ENCODE peak calls at places on chromosome 22, in five cellular contexts. One of them, this sample, is unnamed.

GRCh38 chr22:22394589-22394988 is 114.0 kb downstream of the ZNF280B start:
- DNase-seq in sigmoid colon: no peak
- DNase-seq in spleen: peak; percentile 85
- DNase-seq in transverse colon: peak; percentile 51
- DNase-seq in adrenal gland: no peak
- DNase-seq in this sample: peak; percentile 82

GRCh38 chr22:43829904-43830851 is 18.1 kb upstream of the EFCAB6 start:
- DNase-seq in spleen: peak; percentile 56
- DNase-seq in adrenal gland: no peak
- DNase-seq in transverse colon: no peak
- DNase-seq in sigmoid colon: peak; percentile 84
- DNase-seq in this sample: no peak

GRCh38 chr22:50612715-50613221 is 12.2 kb downstream of the MAPK8IP2 start:
- DNase-seq in sigmoid colon: no peak
- DNase-seq in transverse colon: peak; percentile 72
- DNase-seq in adrenal gland: no peak
- DNase-seq in spleen: peak; percentile 71
- DNase-seq in this sample: no peak

GRCh38 chr22:36464715-36465231 is 16.7 kb downstream of the TXN2 start:
- DNase-seq in spleen: no peak
- DNase-seq in adrenal gland: no peak
- DNase-seq in sigmoid colon: peak; percentile 72
- DNase-seq in transverse colon: no peak
- DNase-seq in this sample: no peak

GRCh38 chr22:41310336-41310735 is 9.0 kb downstream of the ZC3H7B start:
- DNase-seq in sigmoid colon: no peak
- DNase-seq in adrenal gland: no peak
- DNase-seq in spleen: no peak
- DNase-seq in transverse colon: no peak
- DNase-seq in this sample: no peak

GRCh38 chr22:44999231-44999630 is 10.6 kb downstream of the PHF21B start:
- DNase-seq in sigmoid colon: no peak
- DNase-seq in transverse colon: no peak
- DNase-seq in adrenal gland: no peak
- DNase-seq in spleen: no peak
- DNase-seq in this sample: no peak

GRCh38 chr22:46761539-46762237 is 762 bp upstream of the TBC1D22A start:
- DNase-seq in spleen: peak; percentile 7
- DNase-seq in adrenal gland: no peak
- DNase-seq in transverse colon: no peak
- DNase-seq in sigmoid colon: no peak
- DNase-seq in this sample: no peak

GRCh38 chr22:45997775-45998637 is 21.0 kb upstream of the WNT7B start:
- DNase-seq in spleen: peak; percentile 78
- DNase-seq in sigmoid colon: peak; percentile 66
- DNase-seq in adrenal gland: peak; percentile 77
- DNase-seq in transverse colon: no peak
- DNase-seq in this sample: peak; percentile 44

GRCh38 chr22:27628891-27629631 is 172.5 kb downstream of the MN1 start:
- DNase-seq in sigmoid colon: no peak
- DNase-seq in adrenal gland: no peak
- DNase-seq in transverse colon: no peak
- DNase-seq in spleen: no peak
- DNase-seq in this sample: no peak

GRCh38 chr22:26852176-26852575 is 194.8 kb downstream of the MIAT start:
- DNase-seq in sigmoid colon: peak; percentile 15
- DNase-seq in transverse colon: no peak
- DNase-seq in spleen: no peak
- DNase-seq in adrenal gland: no peak
- DNase-seq in this sample: no peak

GRCh38 chr22:41898645-41899044 is 16.2 kb downstream of the SHISA8 start:
- DNase-seq in transverse colon: no peak
- DNase-seq in spleen: no peak
- DNase-seq in sigmoid colon: no peak
- DNase-seq in adrenal gland: no peak
- DNase-seq in this sample: no peak

GRCh38 chr22:50674606-50675552 is 2.3 kb downstream of the SHANK3 start:
- DNase-seq in transverse colon: peak; percentile 82
- DNase-seq in adrenal gland: no peak
- DNase-seq in spleen: no peak
- DNase-seq in sigmoid colon: no peak
- DNase-seq in this sample: peak; percentile 11

GRCh38 chr22:23068096-23068831 is 2.1 kb upstream of the GNAZ start:
- DNase-seq in adrenal gland: peak; percentile 9
- DNase-seq in sigmoid colon: peak; percentile 57
- DNase-seq in transverse colon: peak; percentile 6
- DNase-seq in spleen: peak; percentile 58
- DNase-seq in this sample: no peak

GRCh38 chr22:33563568-33563967 is 356.7 kb downstream of the LARGE1 start:
- DNase-seq in spleen: no peak
- DNase-seq in sigmoid colon: no peak
- DNase-seq in adrenal gland: no peak
- DNase-seq in transverse colon: no peak
- DNase-seq in this sample: no peak

GRCh38 chr22:31313366-31314147 is 21.3 kb upstream of the PIK3IP1 start:
- DNase-seq in transverse colon: peak; percentile 85
- DNase-seq in adrenal gland: peak; percentile 89
- DNase-seq in sigmoid colon: peak; percentile 88
- DNase-seq in spleen: peak; percentile 81
- DNase-seq in this sample: peak; percentile 69

GRCh38 chr22:47166446-47167016 is 404.1 kb downstream of the TBC1D22A start:
- DNase-seq in sigmoid colon: peak; percentile 54
- DNase-seq in adrenal gland: no peak
- DNase-seq in transverse colon: no peak
- DNase-seq in spleen: peak; percentile 61
- DNase-seq in this sample: peak; percentile 40

GRCh38 chr22:47221840-47222615 is 459.6 kb downstream of the TBC1D22A start:
- DNase-seq in transverse colon: no peak
- DNase-seq in adrenal gland: no peak
- DNase-seq in spleen: no peak
- DNase-seq in sigmoid colon: peak; percentile 43
- DNase-seq in this sample: peak; percentile 1

GRCh38 chr22:48918585-48919186 is 909.0 kb downstream of the BRD1 start:
- DNase-seq in transverse colon: no peak
- DNase-seq in sigmoid colon: peak; percentile 17
- DNase-seq in adrenal gland: no peak
- DNase-seq in spleen: no peak
- DNase-seq in this sample: no peak

GRCh38 chr22:32932176-32932575 is 126.0 kb downstream of the SYN3 start:
- DNase-seq in spleen: no peak
- DNase-seq in transverse colon: no peak
- DNase-seq in sigmoid colon: no peak
- DNase-seq in adrenal gland: no peak
- DNase-seq in this sample: no peak

GRCh38 chr22:49046546-49047305 is 780.9 kb downstream of the BRD1 start:
- DNase-seq in transverse colon: no peak
- DNase-seq in sigmoid colon: no peak
- DNase-seq in spleen: no peak
- DNase-seq in adrenal gland: peak; percentile 16
- DNase-seq in this sample: no peak

GRCh38 chr22:32854351-32854804 is 52.9 kb downstream of the TIMP3 start:
- DNase-seq in spleen: no peak
- DNase-seq in sigmoid colon: no peak
- DNase-seq in adrenal gland: no peak
- DNase-seq in transverse colon: no peak
- DNase-seq in this sample: no peak

GRCh38 chr22:31749636-31750364 is at the start of gene PRR14L:
- DNase-seq in spleen: peak; percentile 100
- DNase-seq in adrenal gland: peak; percentile 97
- DNase-seq in transverse colon: peak; percentile 99
- DNase-seq in sigmoid colon: peak; percentile 99
- DNase-seq in this sample: peak; percentile 99

DNA sequence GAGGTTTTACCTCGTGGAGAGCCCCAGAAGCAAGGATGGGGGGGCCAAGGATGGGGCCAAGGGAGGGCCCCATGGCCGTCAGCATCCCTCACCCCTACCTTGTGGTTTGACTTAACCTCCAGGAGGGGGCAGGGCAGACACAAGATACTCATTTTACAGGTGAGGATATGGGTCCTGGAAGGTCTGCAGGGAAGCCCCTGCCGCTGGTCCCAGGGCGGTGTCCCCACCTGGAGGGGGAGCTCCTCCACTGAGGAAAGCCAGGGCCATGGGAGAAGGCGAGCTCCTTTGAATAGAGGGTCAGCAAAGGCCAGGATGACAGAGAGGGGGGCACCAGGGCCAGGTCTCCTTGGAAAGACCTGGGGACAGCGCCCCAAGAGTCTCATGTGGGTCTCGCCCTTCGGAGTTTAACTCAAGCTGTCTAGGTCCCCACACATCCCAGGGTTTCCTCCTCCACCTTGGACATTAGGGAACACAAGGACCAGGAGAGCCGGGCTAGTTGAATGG is 5.9 kb upstream of the ADORA2A start:
- DNase-seq in spleen: no peak
- DNase-seq in sigmoid colon: no peak
- DNase-seq in transverse colon: no peak
- DNase-seq in adrenal gland: no peak
- DNase-seq in this sample: no peak
- TF ChIP-seq POLR2A in spleen: no peak
- TF ChIP-seq POLR2A in sigmoid colon: no peak
- TF ChIP-seq POLR2A in transverse colon: no peak
- TF ChIP-seq POLR2A in adrenal gland: no peak
- TF ChIP-seq POLR2A in this sample: no peak

GRCh38 chr22:20799449-20799848 is 25.5 kb downstream of the SERPIND1 start:
- DNase-seq in transverse colon: no peak
- DNase-seq in spleen: no peak
- DNase-seq in adrenal gland: no peak
- DNase-seq in sigmoid colon: no peak
- DNase-seq in this sample: no peak
- H3K27ac ChIP-seq in transverse colon: no peak overlapping the region
- H3K27ac ChIP-seq in spleen: no peak overlapping the region
- H3K27ac ChIP-seq in adrenal gland: no peak overlapping the region
- H3K27ac ChIP-seq in sigmoid colon: no peak overlapping the region
- H3K27ac ChIP-seq in this sample: no peak overlapping the region

GRCh38 chr22:17774928-17775675 is 833 bp upstream of the BID start:
- DNase-seq in spleen: no peak
- DNase-seq in sigmoid colon: no peak
- DNase-seq in transverse colon: no peak
- DNase-seq in adrenal gland: no peak
- DNase-seq in this sample: peak; percentile 34

GRCh38 chr22:17773606-17774205 is 563 bp downstream of the BID start:
- DNase-seq in adrenal gland: no peak
- DNase-seq in sigmoid colon: peak; percentile 68
- DNase-seq in spleen: peak; percentile 93
- DNase-seq in transverse colon: peak; percentile 66
- DNase-seq in this sample: peak; percentile 77

GRCh38 chr22:17772963-17773605 is 1.2 kb downstream of the BID start:
- DNase-seq in sigmoid colon: peak; percentile 67
- DNase-seq in spleen: peak; percentile 82
- DNase-seq in transverse colon: no peak
- DNase-seq in adrenal gland: no peak
- DNase-seq in this sample: no peak

GRCh38 chr22:17775781-17776470 is 1.7 kb upstream of the BID start:
- DNase-seq in spleen: no peak
- DNase-seq in sigmoid colon: no peak
- DNase-seq in adrenal gland: no peak
- DNase-seq in transverse colon: no peak
- DNase-seq in this sample: no peak

DNA sequence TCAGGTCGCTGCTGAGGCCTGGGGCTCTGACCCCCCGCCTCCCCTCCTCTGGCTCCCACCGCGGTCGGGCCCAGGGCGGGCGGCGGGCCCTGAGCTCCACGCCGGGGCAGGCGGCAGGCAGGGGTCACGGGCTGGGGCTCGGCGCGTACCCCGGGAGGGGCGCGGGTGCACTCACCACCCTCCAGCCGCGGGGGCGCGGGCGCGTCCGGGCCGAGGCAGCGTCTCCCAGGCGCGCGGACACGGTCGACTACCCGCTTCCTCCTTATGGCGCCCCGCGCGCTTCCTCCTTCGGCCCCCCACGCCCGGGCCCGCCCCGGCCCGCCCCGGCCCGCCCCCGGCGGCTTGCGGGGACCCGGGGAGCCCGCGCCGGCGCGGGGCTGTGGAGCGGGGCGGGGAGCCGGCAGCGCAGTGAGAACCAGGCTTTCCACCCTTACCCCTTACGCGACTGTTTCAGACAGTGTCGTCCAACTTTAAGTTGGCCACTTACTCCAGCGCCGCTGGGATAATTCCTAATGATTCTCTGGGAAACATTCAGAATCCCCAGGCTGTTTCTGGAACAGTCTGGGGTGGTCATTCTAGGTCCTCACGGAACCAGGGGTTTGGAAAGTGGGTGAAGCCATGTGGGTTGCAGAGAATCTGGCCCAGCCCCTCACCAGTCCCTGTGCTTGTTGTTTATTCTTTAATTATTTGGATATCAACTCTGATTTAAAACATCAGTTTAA is at the start of gene BID:
- DNase-seq in transverse colon: peak; percentile 75
- DNase-seq in spleen: peak; percentile 96
- DNase-seq in sigmoid colon: no peak
- DNase-seq in adrenal gland: no peak
- DNase-seq in this sample: peak; percentile 80
- TF ChIP-seq POLR2A in transverse colon: no peak
- TF ChIP-seq POLR2A in spleen: no peak
- TF ChIP-seq POLR2A in sigmoid colon: no peak
- TF ChIP-seq POLR2A in adrenal gland: no peak
- TF ChIP-seq POLR2A in this sample: no peak

GRCh38 chr22:39299829-39300178 is 19.6 kb downstream of the RPL3 start:
- DNase-seq in spleen: no peak
- DNase-seq in sigmoid colon: no peak
- DNase-seq in transverse colon: peak; percentile 25
- DNase-seq in adrenal gland: peak; percentile 61
- DNase-seq in this sample: no peak
- H3K27ac ChIP-seq in spleen: peak overlapping the region; percentile 74
- H3K27ac ChIP-seq in sigmoid colon: peak overlapping the region; percentile 52
- H3K27ac ChIP-seq in transverse colon: peak overlapping the region; percentile 45
- H3K27ac ChIP-seq in adrenal gland: peak overlapping the region; percentile 45
- H3K27ac ChIP-seq in this sample: peak overlapping the region; percentile 61